ENCODE peak calls at places on chromosomes 6 and 20, in seven cellular contexts. F, P, W, O, V, D and T are unnamed samples.

GRCh38 chr6:90611543-90611864 is 24.6 kb upstream of the MAP3K7 start:
- ATAC-seq in F (no peak), V (no peak), D (no peak), W (no peak), O (no peak), P (no peak), T (no peak)

GRCh38 chr20:478949-479429 is 16.7 kb upstream of the TBC1D20 start:
- ATAC-seq in V (peak), O (peak), P (peak), D (peak), F (peak), W (peak), T (peak)

GRCh38 chr6:143896096-143896880 is 32.0 kb downstream of the ZC2HC1B start:
- ATAC-seq in W (no peak), O (no peak), D (no peak), F (no peak), P (no peak), V (no peak), T (no peak)

GRCh38 chr6:37426945-37427510 is 6.0 kb upstream of the CMTR1 start:
- ATAC-seq in O (no peak), F (no peak), W (no peak), V (no peak), P (no peak), D (no peak), T (no peak)

GRCh38 chr6:88166493-88166900 is 350 bp upstream of the CNR1 start:
- ATAC-seq in V (peak), F (peak), O (peak), P (peak), D (peak), W (peak), T (peak)

GRCh38 chr6:21664263-21665081 is 70.9 kb downstream of the SOX4 start:
- ATAC-seq in V (peak), W (peak), F (no peak), P (no peak), D (peak), O (no peak), T (no peak)

GRCh38 chr6:168559574-168560098 is 118.7 kb downstream of the SMOC2 start:
- ATAC-seq in W (no peak), D (no peak), V (no peak), F (no peak), O (no peak), P (no peak), T (no peak)

GRCh38 chr6:52297433-52297832 is 12.9 kb upstream of the MCM3 start:
- ATAC-seq in O (peak), P (no peak), W (no peak), F (no peak), V (peak), D (no peak), T (peak)

GRCh38 chr6:165817148-165817547 is 154.1 kb upstream of the PDE10A start:
- ATAC-seq in F (no peak), V (no peak), W (no peak), D (no peak), O (no peak), P (no peak), T (no peak)

GRCh38 chr6:143695106-143696059 is 17.6 kb downstream of the PHACTR2 start:
- ATAC-seq in V (no peak), D (no peak), P (no peak), F (no peak), O (no peak), W (no peak), T (no peak)

GRCh38 chr6:76351275-76351674 is 278.8 kb upstream of the IMPG1 start:
- ATAC-seq in F (no peak), V (peak), D (peak), W (no peak), P (no peak), O (no peak), T (no peak)

GRCh38 chr6:70080443-70081062 is 214.2 kb downstream of the COL19A1 start:
- ATAC-seq in D (no peak), O (no peak), V (no peak), W (no peak), P (no peak), F (no peak), T (no peak)

GRCh38 chr6:167441653-167442644 is 117.1 kb downstream of the TTLL2 start:
- ATAC-seq in F (no peak), V (no peak), P (no peak), O (no peak), W (peak), D (no peak), T (no peak)

GRCh38 chr6:152085533-152085932 is 278.1 kb downstream of the ESR1 start:
- ATAC-seq in P (no peak), V (no peak), O (no peak), W (no peak), D (peak), F (no peak), T (no peak)

GRCh38 chr20:31843288-31843687 is 2.1 kb downstream of the FOXS1 start:
- ATAC-seq in F (no peak), O (no peak), D (no peak), W (no peak), V (no peak), P (no peak), T (no peak)